ENCODE peak calls at places on chromosomes 11 and 22, in six cellular contexts. One of them, this sample, is unnamed.

GRCh38 chr22:29691636-29692326 is 28.0 kb upstream of the CABP7 start:
- DNase-seq in GM13977: no peak
- DNase-seq in heart right ventricle: no peak
- DNase-seq in ovary: no peak
- DNase-seq in MM.1S: no peak
- DNase-seq in pancreas: no peak
- DNase-seq in this sample: no peak

GRCh38 chr22:19393704-19394103 is 37.8 kb downstream of the HIRA start:
- DNase-seq in GM13977: no peak
- DNase-seq in heart right ventricle: no peak
- DNase-seq in ovary: no peak
- DNase-seq in MM.1S: no peak
- DNase-seq in pancreas: no peak
- DNase-seq in this sample: no peak

GRCh38 chr11:6418199-6418957 is 516 bp downstream of the APBB1 start:
- DNase-seq in GM13977: no peak
- DNase-seq in heart right ventricle: peak; percentile 21
- DNase-seq in ovary: no peak
- DNase-seq in MM.1S: no peak
- DNase-seq in pancreas: peak; percentile 26
- DNase-seq in this sample: no peak

GRCh38 chr11:77065878-77066228 is 918 bp upstream of the CAPN5 start:
- DNase-seq in GM13977: no peak
- DNase-seq in heart right ventricle: peak; percentile 41
- DNase-seq in ovary: peak; percentile 64
- DNase-seq in MM.1S: no peak
- DNase-seq in pancreas: peak; percentile 34
- DNase-seq in this sample: no peak

GRCh38 chr11:133905677-133906156 is 51.1 kb downstream of the IGSF9B start:
- DNase-seq in GM13977: no peak
- DNase-seq in heart right ventricle: no peak
- DNase-seq in ovary: no peak
- DNase-seq in MM.1S: no peak
- DNase-seq in pancreas: no peak
- DNase-seq in this sample: no peak

GRCh38 chr11:8930456-8931175 is 2.1 kb downstream of the C11orf16 start:
- DNase-seq in GM13977: no peak
- DNase-seq in heart right ventricle: no peak
- DNase-seq in ovary: no peak
- DNase-seq in MM.1S: no peak
- DNase-seq in pancreas: no peak
- DNase-seq in this sample: no peak

GRCh38 chr11:74926304-74927030 is 22.4 kb downstream of the XRRA1 start:
- DNase-seq in GM13977: no peak
- DNase-seq in heart right ventricle: no peak
- DNase-seq in ovary: no peak
- DNase-seq in MM.1S: no peak
- DNase-seq in pancreas: no peak
- DNase-seq in this sample: no peak

GRCh38 chr22:41902932-41903421 is 11.9 kb downstream of the SHISA8 start:
- DNase-seq in GM13977: no peak
- DNase-seq in heart right ventricle: peak; percentile 74
- DNase-seq in ovary: peak; percentile 46
- DNase-seq in MM.1S: no peak
- DNase-seq in pancreas: no peak
- DNase-seq in this sample: no peak

GRCh38 chr22:40368016-40368415 is 2.4 kb upstream of the SGSM3 start:
- DNase-seq in GM13977: no peak
- DNase-seq in heart right ventricle: no peak
- DNase-seq in ovary: no peak
- DNase-seq in MM.1S: no peak
- DNase-seq in pancreas: no peak
- DNase-seq in this sample: no peak

GRCh38 chr11:8370812-8371515 is 107.3 kb upstream of the LMO1 start:
- DNase-seq in GM13977: no peak
- DNase-seq in heart right ventricle: no peak
- DNase-seq in ovary: no peak
- DNase-seq in MM.1S: no peak
- DNase-seq in pancreas: no peak
- DNase-seq in this sample: no peak

GRCh38 chr11:46330154-46330886 is 16.9 kb upstream of the DGKZ start:
- DNase-seq in GM13977: no peak
- DNase-seq in heart right ventricle: no peak
- DNase-seq in ovary: no peak
- DNase-seq in MM.1S: no peak
- DNase-seq in pancreas: no peak
- DNase-seq in this sample: no peak

GRCh38 chr22:30238661-30239420 is 7.7 kb downstream of the LIF start:
- DNase-seq in GM13977: no peak
- DNase-seq in heart right ventricle: peak; percentile 40
- DNase-seq in ovary: peak; percentile 72
- DNase-seq in MM.1S: no peak
- DNase-seq in pancreas: no peak
- DNase-seq in this sample: no peak

GRCh38 chr22:19805821-19806212 is 45.2 kb downstream of the TBX1 start:
- DNase-seq in GM13977: no peak
- DNase-seq in heart right ventricle: no peak
- DNase-seq in ovary: no peak
- DNase-seq in MM.1S: no peak
- DNase-seq in pancreas: no peak
- DNase-seq in this sample: no peak

GRCh38 chr11:69113226-69113625 is 42.5 kb upstream of the SMIM38 start:
- DNase-seq in GM13977: no peak
- DNase-seq in heart right ventricle: no peak
- DNase-seq in ovary: no peak
- DNase-seq in MM.1S: no peak
- DNase-seq in pancreas: no peak
- DNase-seq in this sample: no peak

GRCh38 chr11:108697872-108698473 is 33.1 kb downstream of the DDX10 start:
- DNase-seq in GM13977: peak; percentile 73
- DNase-seq in heart right ventricle: peak; percentile 65
- DNase-seq in ovary: peak; percentile 31
- DNase-seq in MM.1S: peak; percentile 57
- DNase-seq in pancreas: peak; percentile 47
- DNase-seq in this sample: no peak

GRCh38 chr11:129766858-129767604 is 48.6 kb upstream of the TMEM45B start:
- DNase-seq in GM13977: no peak
- DNase-seq in heart right ventricle: no peak
- DNase-seq in ovary: no peak
- DNase-seq in MM.1S: peak; percentile 36
- DNase-seq in pancreas: no peak
- DNase-seq in this sample: no peak

GRCh38 chr22:43636086-43636485 is 176.0 kb downstream of the EFCAB6 start:
- DNase-seq in GM13977: no peak
- DNase-seq in heart right ventricle: no peak
- DNase-seq in ovary: no peak
- DNase-seq in MM.1S: no peak
- DNase-seq in pancreas: no peak
- DNase-seq in this sample: no peak

GRCh38 chr11:93654266-93654665 is 7.2 kb upstream of the CEP295 start:
- DNase-seq in GM13977: no peak
- DNase-seq in heart right ventricle: no peak
- DNase-seq in ovary: no peak
- DNase-seq in MM.1S: no peak
- DNase-seq in pancreas: no peak
- DNase-seq in this sample: no peak

GRCh38 chr22:46569848-46570695 is 32.7 kb upstream of the CELSR1 start:
- DNase-seq in GM13977: no peak
- DNase-seq in heart right ventricle: no peak
- DNase-seq in ovary: no peak
- DNase-seq in MM.1S: no peak
- DNase-seq in pancreas: no peak
- DNase-seq in this sample: no peak

GRCh38 chr11:44005956-44006355 is 41.8 kb upstream of the ACCSL start:
- DNase-seq in GM13977: no peak
- DNase-seq in heart right ventricle: no peak
- DNase-seq in ovary: peak; percentile 17
- DNase-seq in MM.1S: no peak
- DNase-seq in pancreas: no peak
- DNase-seq in this sample: no peak

GRCh38 chr22:24555496-24556253 is at the start of gene SNRPD3:
- DNase-seq in GM13977: peak; percentile 86
- DNase-seq in heart right ventricle: peak; percentile 94
- DNase-seq in ovary: peak; percentile 92
- DNase-seq in MM.1S: peak; percentile 92
- DNase-seq in pancreas: peak; percentile 92
- DNase-seq in this sample: peak; percentile 78
- TF ChIP-seq CTCF in GM13977: no peak
- TF ChIP-seq CTCF in heart right ventricle: peak; percentile 9
- TF ChIP-seq CTCF in ovary: no peak
- TF ChIP-seq CTCF in MM.1S: no peak
- TF ChIP-seq CTCF in pancreas: no peak
- TF ChIP-seq CTCF in this sample: no peak

DNA sequence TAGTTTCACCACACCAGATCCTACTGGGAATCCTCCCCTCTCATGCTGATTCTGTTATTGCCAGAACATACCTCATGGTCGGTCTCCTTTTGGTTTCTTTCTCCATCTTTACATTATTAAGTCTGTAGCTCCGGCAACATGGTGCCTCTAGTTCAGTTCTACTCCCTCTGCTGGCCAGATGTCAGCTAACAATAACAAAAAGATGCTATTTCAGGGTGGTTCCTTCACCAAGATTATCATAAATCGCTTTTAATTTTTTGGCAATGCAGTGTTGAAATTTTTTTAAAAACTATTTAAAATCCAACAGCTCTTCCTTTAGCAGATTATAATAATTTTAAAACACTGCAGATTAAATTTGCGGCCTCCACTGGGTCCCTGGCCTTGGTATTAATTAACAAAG is 492.8 kb upstream of the KIRREL3 start:
- DNase-seq in GM13977: no peak
- DNase-seq in heart right ventricle: no peak
- DNase-seq in ovary: no peak
- DNase-seq in MM.1S: peak; percentile 41
- DNase-seq in pancreas: no peak
- DNase-seq in this sample: no peak
- TF ChIP-seq CTCF in GM13977: peak; percentile 50
- TF ChIP-seq CTCF in heart right ventricle: peak; percentile 26
- TF ChIP-seq CTCF in ovary: no peak
- TF ChIP-seq CTCF in MM.1S: peak; percentile 54
- TF ChIP-seq CTCF in pancreas: no peak
- TF ChIP-seq CTCF in this sample: no peak

GRCh38 chr11:107590460-107591097 is 368 bp upstream of the ELMOD1 start:
- DNase-seq in GM13977: peak; percentile 32
- DNase-seq in heart right ventricle: no peak
- DNase-seq in ovary: no peak
- DNase-seq in MM.1S: no peak
- DNase-seq in pancreas: no peak
- DNase-seq in this sample: no peak

GRCh38 chr11:107591446-107592236 is 694 bp downstream of the ELMOD1 start:
- DNase-seq in GM13977: peak; percentile 54
- DNase-seq in heart right ventricle: no peak
- DNase-seq in ovary: no peak
- DNase-seq in MM.1S: peak; percentile 11
- DNase-seq in pancreas: no peak
- DNase-seq in this sample: no peak

GRCh38 chr11:107592256-107592655 is 1.3 kb downstream of the ELMOD1 start:
- DNase-seq in GM13977: peak; percentile 15
- DNase-seq in heart right ventricle: no peak
- DNase-seq in ovary: no peak
- DNase-seq in MM.1S: no peak
- DNase-seq in pancreas: no peak
- DNase-seq in this sample: no peak

GRCh38 chr11:107592813-107593212 is 1.9 kb downstream of the ELMOD1 start:
- DNase-seq in GM13977: no peak
- DNase-seq in heart right ventricle: no peak
- DNase-seq in ovary: no peak
- DNase-seq in MM.1S: no peak
- DNase-seq in pancreas: no peak
- DNase-seq in this sample: no peak

DNA sequence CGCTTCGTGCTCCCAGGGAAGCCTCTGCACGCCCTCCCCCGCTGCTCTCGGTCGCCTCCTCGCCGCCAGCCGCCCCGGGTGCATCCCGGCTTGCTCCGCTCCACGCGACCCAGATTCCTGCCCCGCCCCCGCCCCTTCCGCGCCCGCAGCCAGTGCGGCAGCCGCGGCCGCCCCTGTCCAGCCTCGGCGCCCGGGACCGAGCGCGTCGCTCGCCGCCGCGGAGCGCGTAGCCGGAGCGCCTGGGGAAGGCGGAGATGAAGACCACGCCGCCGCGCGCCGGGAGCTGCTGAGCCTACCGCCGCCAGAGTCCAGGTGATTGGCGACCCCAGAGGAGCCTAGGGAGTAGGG is at the start of gene ELMOD1:
- DNase-seq in GM13977: peak; percentile 65
- DNase-seq in heart right ventricle: peak; percentile 36
- DNase-seq in ovary: peak; percentile 44
- DNase-seq in MM.1S: peak; percentile 71
- DNase-seq in pancreas: peak; percentile 22
- DNase-seq in this sample: no peak
- TF ChIP-seq CTCF in GM13977: no peak
- TF ChIP-seq CTCF in heart right ventricle: no peak
- TF ChIP-seq CTCF in ovary: no peak
- TF ChIP-seq CTCF in MM.1S: no peak
- TF ChIP-seq CTCF in pancreas: no peak
- TF ChIP-seq CTCF in this sample: no peak

GRCh38 chr11:1792461-1792860 is 28.7 kb upstream of the CTSD start:
- DNase-seq in GM13977: no peak
- DNase-seq in heart right ventricle: no peak
- DNase-seq in ovary: no peak
- DNase-seq in MM.1S: no peak
- DNase-seq in pancreas: no peak
- DNase-seq in this sample: no peak

GRCh38 chr11:1797391-1798125 is 33.8 kb upstream of the CTSD start:
- DNase-seq in GM13977: no peak
- DNase-seq in heart right ventricle: no peak
- DNase-seq in ovary: no peak
- DNase-seq in MM.1S: no peak
- DNase-seq in pancreas: no peak
- DNase-seq in this sample: no peak

GRCh38 chr11:1793091-1793490 is 29.4 kb upstream of the CTSD start:
- DNase-seq in GM13977: no peak
- DNase-seq in heart right ventricle: no peak
- DNase-seq in ovary: no peak
- DNase-seq in MM.1S: no peak
- DNase-seq in pancreas: no peak
- DNase-seq in this sample: no peak

GRCh38 chr11:1791912-1792311 is 28.2 kb upstream of the CTSD start:
- DNase-seq in GM13977: no peak
- DNase-seq in heart right ventricle: no peak
- DNase-seq in ovary: no peak
- DNase-seq in MM.1S: no peak
- DNase-seq in pancreas: no peak
- DNase-seq in this sample: no peak

DNA sequence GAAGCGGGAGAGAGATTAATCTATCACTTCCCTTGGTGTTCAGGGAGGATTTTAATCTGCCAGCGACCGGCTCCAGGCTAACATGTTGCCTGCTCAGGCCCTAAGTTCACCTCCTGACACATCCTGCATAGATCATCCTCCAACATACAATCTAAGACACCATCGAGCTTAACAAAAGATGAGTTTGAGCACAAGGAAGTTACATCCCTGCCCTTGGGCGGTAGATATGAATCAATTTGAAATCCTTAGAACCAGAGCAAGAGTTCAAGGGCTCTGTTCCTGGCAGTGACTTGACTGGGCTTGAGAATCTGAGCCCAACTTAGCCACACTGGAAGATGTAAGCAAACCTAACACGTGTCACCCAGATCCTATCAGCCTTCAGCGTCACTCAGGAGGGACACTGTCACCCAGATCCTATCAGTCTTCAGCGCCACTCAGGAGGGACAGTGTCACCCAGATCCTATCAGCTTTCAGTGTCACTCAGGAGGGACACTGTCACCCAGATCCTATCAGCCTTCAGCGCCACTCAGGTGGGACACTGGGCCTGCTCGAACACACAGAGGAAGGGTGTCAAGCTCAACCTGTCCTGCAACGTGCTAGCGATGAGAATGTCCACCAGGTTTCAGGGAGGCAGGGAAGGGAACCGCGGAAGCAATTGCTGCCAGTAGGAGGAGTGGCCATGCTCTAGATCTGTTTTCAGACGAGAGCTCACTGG is 32.7 kb upstream of the CTSD start:
- DNase-seq in GM13977: no peak
- DNase-seq in heart right ventricle: no peak
- DNase-seq in ovary: no peak
- DNase-seq in MM.1S: no peak
- DNase-seq in pancreas: no peak
- DNase-seq in this sample: no peak
- TF ChIP-seq CTCF in GM13977: no peak
- TF ChIP-seq CTCF in heart right ventricle: no peak
- TF ChIP-seq CTCF in ovary: no peak
- TF ChIP-seq CTCF in MM.1S: no peak
- TF ChIP-seq CTCF in pancreas: no peak
- TF ChIP-seq CTCF in this sample: no peak

This sample was measured in natural killer cell.